ENCODE peak calls at places on chromosomes 12 and 14, in five cellular contexts. A is endothelial cell of umbilical vein, N is upper lobe of left lung, X is adrenal gland, Y is uterus. O is an unnamed sample.

GRCh38 chr14:101122114-101122854 is 218.8 kb upstream of the RTL1 start:
- DNase-seq in X (peak), Y (peak), N (no peak), A (no peak), O (peak)

GRCh38 chr14:23123419-23123818 is 4.4 kb upstream of the CEBPE start:
- DNase-seq in A (no peak), Y (peak), N (no peak), X (peak), O (peak)

GRCh38 chr12:27573972-27574371 is 50.0 kb downstream of the PPFIBP1 start:
- DNase-seq in Y (no peak), A (peak), N (no peak), X (no peak), O (no peak)

GRCh38 chr12:10618338-10618987 is 5.1 kb upstream of the MAGOHB start:
- DNase-seq in Y (no peak), N (no peak), A (peak), X (no peak), O (no peak)

GRCh38 chr12:98332626-98333025 is 182.8 kb upstream of the TMPO start:
- DNase-seq in A (no peak), Y (no peak), X (no peak), N (no peak), O (no peak)

GRCh38 chr14:100129161-100129589 is 30.3 kb downstream of the DEGS2 start:
- DNase-seq in X (no peak), N (no peak), A (peak), Y (no peak), O (no peak)

GRCh38 chr12:89551747-89552146 is 25.9 kb upstream of the POC1B start:
- DNase-seq in X (no peak), Y (no peak), N (no peak), A (no peak), O (no peak)

GRCh38 chr12:3243376-3244084 is 166.4 kb downstream of the TSPAN9 start:
- DNase-seq in N (no peak), A (no peak), Y (no peak), X (no peak), O (no peak)

GRCh38 chr12:102687523-102687922 is 207.2 kb upstream of the IGF1 start:
- DNase-seq in Y (peak), X (no peak), N (no peak), A (no peak), O (no peak)

GRCh38 chr12:76636141-76636692 is 76.6 kb upstream of the OSBPL8 start:
- DNase-seq in A (peak), N (no peak), X (no peak), Y (no peak), O (no peak)

GRCh38 chr12:20588057-20588456 is 107.1 kb upstream of the SLCO1C1 start:
- DNase-seq in X (peak), N (no peak), A (no peak), Y (no peak), O (no peak)

GRCh38 chr12:132395908-132396305 is 66.5 kb upstream of the GALNT9 start:
- DNase-seq in Y (no peak), A (no peak), N (peak), X (no peak), O (no peak)

GRCh38 chr14:104087505-104087904 is 2.0 kb downstream of the ASPG start:
- DNase-seq in Y (no peak), N (peak), A (no peak), X (no peak), O (peak)

GRCh38 chr12:9669534-9669933 is at the start of gene CLEC2D:
- DNase-seq in N (no peak), X (no peak), A (no peak), Y (no peak), O (no peak)

GRCh38 chr12:91766454-91766853 is 379.2 kb downstream of the BTG1 start:
- DNase-seq in A (no peak), N (no peak), X (no peak), Y (no peak), O (no peak)

GRCh38 chr12:54258286-54258685 is 21.6 kb downstream of the CBX5 start:
- DNase-seq in N (no peak), Y (no peak), A (no peak), X (no peak), O (no peak)

GRCh38 chr14:92403981-92404380 is 81.0 kb downstream of the SLC24A4 start:
- DNase-seq in X (no peak), A (no peak), N (no peak), Y (no peak), O (no peak)

GRCh38 chr14:61183486-61183885 is 97.7 kb downstream of the TMEM30B start:
- DNase-seq in X (no peak), Y (no peak), A (peak), N (no peak), O (no peak)

GRCh38 chr12:65784616-65785015 is 39.7 kb upstream of the HMGA2 start:
- DNase-seq in N (no peak), X (no peak), Y (no peak), A (no peak), O (no peak)

GRCh38 chr14:41506552-41506951 is 100.1 kb upstream of the LRFN5 start:
- DNase-seq in X (no peak), A (no peak), N (no peak), Y (no peak), O (no peak)

GRCh38 chr14:68734231-68734732 is 58.6 kb downstream of the ZFP36L1 start:
- DNase-seq in Y (no peak), X (no peak), A (peak), N (no peak), O (no peak)
- H3K4me3 ChIP-seq in Y (no peak), X (no peak), A (no peak), N (no peak), O (no peak)

DNA sequence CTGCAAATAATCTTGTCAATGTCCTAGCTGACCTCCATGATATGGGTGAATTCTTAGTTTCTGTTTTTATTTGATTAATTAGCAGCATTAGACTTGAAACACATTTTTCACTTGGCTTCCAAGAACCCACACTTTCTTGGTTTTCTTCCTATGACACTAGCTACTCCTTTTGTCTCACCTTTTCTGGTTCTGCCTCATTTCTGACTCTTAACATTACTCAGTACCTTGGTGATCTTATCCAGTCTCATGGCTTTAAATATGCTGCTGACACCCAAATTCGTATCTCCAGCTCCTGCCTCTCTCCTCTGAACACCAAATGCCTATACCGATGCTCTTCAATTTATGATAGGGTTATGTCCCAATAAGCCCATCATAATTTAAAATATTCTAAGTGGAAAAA is 32.0 kb upstream of the SSTR1 start:
- DNase-seq in Y (no peak), N (no peak), X (no peak), A (no peak), O (no peak)
- TF ChIP-seq CTCF in Y (no peak), N (no peak), X (no peak), A (no peak), O (no peak)

GRCh38 chr12:124940393-124941169 is 26.1 kb upstream of the UBC start:
- DNase-seq in N (no peak), Y (peak), A (peak), X (peak), O (peak)

GRCh38 chr12:124940143-124940392 is 25.6 kb upstream of the UBC start:
- DNase-seq in X (no peak), A (no peak), Y (no peak), N (no peak), O (no peak)

GRCh38 chr12:124938066-124938465 is 23.6 kb upstream of the UBC start:
- DNase-seq in N (no peak), X (no peak), A (peak), Y (no peak), O (no peak)

GRCh38 chr12:124939428-124940142 is 25.1 kb upstream of the UBC start:
- DNase-seq in Y (peak), N (peak), A (peak), X (peak), O (peak)

DNA sequence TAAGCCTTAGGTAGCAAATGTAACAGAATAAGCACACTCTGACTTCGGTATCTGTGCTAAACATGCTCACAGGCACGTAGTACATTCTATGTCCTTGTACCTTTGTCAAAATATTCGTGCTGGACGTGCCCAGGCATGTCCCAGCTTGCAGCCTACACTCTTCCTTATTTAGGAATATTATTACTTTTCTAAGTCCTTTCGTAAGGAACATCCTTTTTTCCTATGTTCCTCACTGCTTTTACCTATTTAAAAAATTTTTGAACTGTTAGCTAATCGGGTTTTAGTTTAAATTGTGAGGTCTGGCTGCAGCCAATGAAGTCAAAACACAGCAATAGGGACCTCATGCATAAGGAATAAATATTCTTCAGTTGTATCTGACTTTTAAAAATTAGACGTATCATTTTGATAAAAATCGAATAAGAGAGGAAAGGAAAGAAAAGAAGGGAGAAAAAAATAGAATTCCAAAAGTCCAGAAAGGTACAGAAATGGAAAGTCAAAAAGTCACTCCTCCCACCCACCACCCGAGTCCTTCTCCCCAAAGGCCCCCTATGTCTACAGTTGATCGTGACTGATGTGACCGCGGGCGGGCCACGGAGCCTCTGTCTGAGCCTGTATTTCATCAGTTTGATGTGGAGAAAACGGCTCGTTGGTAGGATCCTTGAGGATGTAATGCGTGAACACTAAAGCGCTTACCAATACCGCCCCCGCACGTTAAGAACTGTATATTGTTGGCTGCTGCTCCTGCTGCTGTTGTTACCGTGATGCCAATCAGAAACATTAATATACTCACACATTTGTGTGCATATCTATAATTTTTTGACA is 24.4 kb upstream of the UBC start:
- DNase-seq in N (peak), Y (peak), X (peak), A (peak), O (peak)
- TF ChIP-seq POLR2A in N (no peak), Y (peak), X (no peak), A (peak), O (no peak)

GRCh38 chr12:5432011-5432400 is at the start of gene NTF3:
- DNase-seq in X (no peak), A (no peak), N (peak), Y (no peak), O (no peak)

GRCh38 chr12:5434647-5434968 is 2.7 kb downstream of the NTF3 start:
- DNase-seq in N (no peak), X (no peak), Y (no peak), A (no peak), O (no peak)

GRCh38 chr12:5433840-5434646 is 2.1 kb downstream of the NTF3 start:
- DNase-seq in N (no peak), Y (no peak), A (no peak), X (no peak), O (peak)

GRCh38 chr12:5435161-5435560 is 3.3 kb downstream of the NTF3 start:
- DNase-seq in A (no peak), N (no peak), Y (no peak), X (no peak), O (no peak)

GRCh38 chr12:5433081-5433839 is 1.4 kb downstream of the NTF3 start:
- DNase-seq in A (no peak), X (no peak), Y (no peak), N (peak), O (peak)
- H3K4me3 ChIP-seq in A (no peak), X (peak), Y (peak), N (peak), O (peak)

GRCh38 chr12:6569786-6570185 is 1.7 kb upstream of the NOP2 start:
- DNase-seq in Y (no peak), X (no peak), A (no peak), N (no peak), O (no peak)

GRCh38 chr12:6567112-6567680 is 895 bp downstream of the NOP2 start:
- DNase-seq in A (peak), N (no peak), X (no peak), Y (no peak), O (no peak)

GRCh38 chr12:6570264-6570887 is 2.3 kb upstream of the NOP2 start:
- DNase-seq in Y (peak), N (peak), A (peak), X (peak), O (no peak)

GRCh38 chr12:6569312-6569711 is 1.2 kb upstream of the NOP2 start:
- DNase-seq in A (no peak), N (no peak), Y (no peak), X (no peak), O (no peak)

DNA sequence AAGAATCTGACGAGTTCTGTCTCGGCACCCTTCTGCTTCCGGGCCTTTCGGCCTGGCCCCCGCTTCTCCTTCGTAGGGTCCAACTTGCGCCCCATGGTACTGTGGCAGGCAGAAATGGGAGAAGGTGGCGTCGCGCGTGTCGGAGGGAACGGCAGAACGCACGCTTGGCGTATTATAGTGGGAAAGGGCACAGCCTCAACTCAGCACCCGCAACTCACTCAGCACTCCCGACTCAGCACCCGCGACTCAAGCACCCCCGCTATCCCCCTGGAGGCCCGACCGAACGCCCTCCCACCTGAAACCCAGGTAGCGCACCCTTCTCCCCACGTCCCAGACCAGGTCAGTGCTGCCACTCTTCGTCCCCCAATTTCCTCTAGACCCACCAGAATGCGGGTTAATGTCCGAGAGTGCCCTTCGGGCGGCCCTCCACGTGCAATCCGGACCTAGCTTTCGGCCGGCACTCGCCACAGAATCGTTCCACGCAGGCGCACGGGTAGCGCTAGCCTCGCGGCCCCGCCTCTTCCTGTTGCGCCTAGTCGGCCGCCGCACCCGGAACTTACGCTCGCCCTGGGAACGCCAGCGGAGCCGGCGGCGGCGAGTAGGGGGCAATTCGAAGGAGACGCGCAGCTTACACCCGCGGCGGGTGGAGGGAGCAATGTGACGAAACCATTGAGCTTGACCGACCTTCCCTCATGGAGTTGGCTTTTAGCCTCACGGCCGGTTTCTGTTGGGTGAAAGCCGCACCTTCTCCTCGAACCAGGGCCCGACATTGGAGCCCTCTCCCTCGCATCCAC is at the start of gene NOP2:
- DNase-seq in X (peak), A (peak), Y (peak), N (peak), O (peak)
- TF ChIP-seq CTCF in X (no peak), A (no peak), Y (peak), N (peak), O (no peak)

DNA sequence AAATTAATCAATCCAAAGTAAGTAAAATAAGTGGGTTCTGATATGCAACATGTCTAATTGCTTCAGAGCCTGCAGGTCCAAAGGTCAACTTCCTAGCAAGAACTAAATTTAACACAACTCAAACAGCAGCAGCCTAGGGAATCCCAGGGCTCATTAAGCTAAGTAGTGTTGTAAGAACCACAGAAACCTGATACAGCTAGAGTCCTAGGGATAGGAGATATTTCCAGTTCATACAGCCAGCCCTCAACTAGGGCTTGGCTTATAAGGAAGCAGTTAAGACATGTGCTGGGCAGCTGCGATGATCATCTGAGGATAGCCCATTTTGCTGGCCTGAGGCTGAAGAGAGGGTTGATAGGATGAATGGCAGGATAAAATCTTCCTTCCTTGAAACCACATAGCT is at the start of gene OR4Q3:
- DNase-seq in X (no peak), A (no peak), N (no peak), Y (no peak), O (no peak)
- TF ChIP-seq POLR2A in X (no peak), A (no peak), N (no peak), Y (no peak), O (no peak)

GRCh38 chr12:52495385-52495784 is 2.3 kb upstream of the KRT6A start:
- DNase-seq in N (no peak), Y (no peak), A (no peak), X (no peak), O (peak)
- H3K4me3 ChIP-seq in N (no peak), Y (no peak), A (no peak), X (no peak), O (no peak)

GRCh38 chr14:68897559-68898160 is 81.4 kb downstream of the ACTN1 start:
- DNase-seq in Y (no peak), A (no peak), N (no peak), X (no peak), O (no peak)

GRCh38 chr14:68894123-68894522 is 85.0 kb downstream of the ACTN1 start:
- DNase-seq in A (peak), Y (no peak), X (peak), N (no peak), O (no peak)

GRCh38 chr14:68894802-68895201 is 84.3 kb downstream of the ACTN1 start:
- DNase-seq in N (no peak), A (peak), Y (no peak), X (no peak), O (no peak)

GRCh38 chr14:68895304-68895703 is 83.8 kb downstream of the ACTN1 start:
- DNase-seq in Y (no peak), X (no peak), A (no peak), N (no peak), O (no peak)

DNA sequence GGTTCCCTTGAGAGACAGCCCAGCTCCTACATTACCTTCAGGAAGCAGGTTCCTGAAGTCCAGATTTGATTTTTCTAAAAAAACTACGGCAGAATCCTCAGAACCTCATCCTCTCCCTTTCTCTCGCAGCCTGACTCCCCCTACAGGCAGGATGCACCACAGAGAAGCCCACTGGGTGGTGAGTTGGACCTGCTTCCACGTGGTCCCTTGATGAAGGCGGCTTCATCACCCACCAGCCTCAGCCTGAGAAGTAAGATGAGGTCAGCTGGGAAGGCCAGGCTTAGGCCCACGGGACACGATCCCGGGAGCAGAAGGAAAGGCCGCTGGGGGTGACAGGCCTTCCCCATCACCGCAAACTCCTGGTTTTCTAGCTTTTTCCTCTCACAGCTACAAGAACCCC is 83.0 kb downstream of the ACTN1 start:
- DNase-seq in X (no peak), Y (no peak), N (no peak), A (peak), O (no peak)
- TF ChIP-seq CTCF in X (no peak), Y (no peak), N (no peak), A (peak), O (no peak)

DNA sequence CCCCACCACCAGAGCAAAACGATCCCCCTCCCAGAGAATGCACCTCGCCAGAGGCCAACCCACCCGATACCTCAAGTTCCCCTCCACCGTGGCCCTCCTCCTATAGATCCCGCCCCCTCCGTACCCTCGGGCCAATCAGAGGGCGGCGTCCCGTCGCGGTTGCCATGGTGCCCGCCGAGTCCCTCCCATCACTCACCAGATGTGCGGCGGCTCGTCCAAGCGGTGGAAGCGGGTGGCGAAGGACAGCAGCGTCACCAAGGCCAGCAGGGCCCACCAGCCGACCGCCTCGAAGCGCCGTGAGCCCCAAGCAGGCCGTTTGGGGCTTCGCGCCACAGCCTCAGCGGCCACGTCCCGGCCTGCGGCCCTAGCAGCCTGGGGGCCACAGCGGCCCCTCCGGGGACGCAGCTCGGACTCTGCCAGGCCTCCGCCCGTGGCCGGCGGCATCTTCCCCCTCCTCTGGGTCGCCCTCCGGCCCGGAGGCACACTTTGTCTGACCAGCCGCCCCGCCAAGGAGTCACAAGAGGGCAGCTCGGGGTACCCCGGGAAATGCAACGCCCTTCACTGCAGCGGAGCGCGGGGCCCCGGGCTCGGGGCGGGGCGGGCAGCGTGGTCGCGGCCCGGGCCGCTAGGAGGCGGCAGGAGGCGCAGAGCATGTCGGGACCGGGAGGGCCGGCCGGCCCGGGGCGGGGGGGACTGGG is at the start of gene POMT2:
- DNase-seq in A (peak), X (peak), N (peak), Y (peak), O (peak)
- TF ChIP-seq POLR2A in A (no peak), X (peak), N (no peak), Y (no peak), O (no peak)

O was measured in lower leg skin.